ENCODE peak calls at places on chromosomes 16 and 17, in nine cellular contexts. One of them, this sample, is unnamed.

GRCh38 chr17:63842173-63842539 is 329 bp downstream of the SMARCD2 start:
- DNase-seq in activated effector memory CD4-positive, alpha-beta T cell treated with Interleukin-2 at 50 U/mL for 16 hours: no peak
- DNase-seq in AG08395: no peak
- DNase-seq in activated T-helper 9 cell treated with anti-CD3 and anti-CD28 coated beads, Interleukin-2, amount 50 U/mL, for 16 hours: no peak
- DNase-seq in NCI-H1048: no peak
- DNase-seq in mesenteric fat pad: no peak
- DNase-seq in fibroblast of the aortic adventitia: no peak
- DNase-seq in tibial nerve: no peak
- DNase-seq in NCI-H1436 treated with DMSO at 0.1 percent for 48 hours: no peak
- DNase-seq in this sample: peak

GRCh38 chr17:11580677-11581076 is 17.6 kb upstream of the DNAH9 start:
- DNase-seq in activated effector memory CD4-positive, alpha-beta T cell treated with Interleukin-2 at 50 U/mL for 16 hours: no peak
- DNase-seq in AG08395: no peak
- DNase-seq in activated T-helper 9 cell treated with anti-CD3 and anti-CD28 coated beads, Interleukin-2, amount 50 U/mL, for 16 hours: no peak
- DNase-seq in NCI-H1048: no peak
- DNase-seq in mesenteric fat pad: no peak
- DNase-seq in fibroblast of the aortic adventitia: no peak
- DNase-seq in tibial nerve: no peak
- DNase-seq in NCI-H1436 treated with DMSO at 0.1 percent for 48 hours: no peak
- DNase-seq in this sample: no peak

GRCh38 chr17:9729034-9729650 is 62.2 kb downstream of the DHRS7C start:
- DNase-seq in activated effector memory CD4-positive, alpha-beta T cell treated with Interleukin-2 at 50 U/mL for 16 hours: no peak
- DNase-seq in AG08395: peak
- DNase-seq in activated T-helper 9 cell treated with anti-CD3 and anti-CD28 coated beads, Interleukin-2, amount 50 U/mL, for 16 hours: no peak
- DNase-seq in NCI-H1048: peak
- DNase-seq in mesenteric fat pad: no peak
- DNase-seq in fibroblast of the aortic adventitia: peak
- DNase-seq in tibial nerve: peak
- DNase-seq in NCI-H1436 treated with DMSO at 0.1 percent for 48 hours: no peak
- DNase-seq in this sample: no peak

GRCh38 chr16:1821861-1822611 is 4.6 kb downstream of the HAGH start:
- DNase-seq in activated effector memory CD4-positive, alpha-beta T cell treated with Interleukin-2 at 50 U/mL for 16 hours: no peak
- DNase-seq in AG08395: no peak
- DNase-seq in activated T-helper 9 cell treated with anti-CD3 and anti-CD28 coated beads, Interleukin-2, amount 50 U/mL, for 16 hours: no peak
- DNase-seq in NCI-H1048: no peak
- DNase-seq in mesenteric fat pad: no peak
- DNase-seq in fibroblast of the aortic adventitia: no peak
- DNase-seq in tibial nerve: no peak
- DNase-seq in NCI-H1436 treated with DMSO at 0.1 percent for 48 hours: no peak
- DNase-seq in this sample: no peak

GRCh38 chr16:15674571-15674970 is 24.5 kb downstream of the NDE1 start:
- DNase-seq in activated effector memory CD4-positive, alpha-beta T cell treated with Interleukin-2 at 50 U/mL for 16 hours: no peak
- DNase-seq in AG08395: no peak
- DNase-seq in activated T-helper 9 cell treated with anti-CD3 and anti-CD28 coated beads, Interleukin-2, amount 50 U/mL, for 16 hours: no peak
- DNase-seq in NCI-H1048: no peak
- DNase-seq in mesenteric fat pad: no peak
- DNase-seq in fibroblast of the aortic adventitia: no peak
- DNase-seq in tibial nerve: no peak
- DNase-seq in NCI-H1436 treated with DMSO at 0.1 percent for 48 hours: no peak
- DNase-seq in this sample: no peak

GRCh38 chr17:77304746-77305473 is 164.1 kb downstream of the SEC14L1 start:
- DNase-seq in activated effector memory CD4-positive, alpha-beta T cell treated with Interleukin-2 at 50 U/mL for 16 hours: no peak
- DNase-seq in AG08395: no peak
- DNase-seq in activated T-helper 9 cell treated with anti-CD3 and anti-CD28 coated beads, Interleukin-2, amount 50 U/mL, for 16 hours: no peak
- DNase-seq in NCI-H1048: no peak
- DNase-seq in mesenteric fat pad: no peak
- DNase-seq in fibroblast of the aortic adventitia: no peak
- DNase-seq in tibial nerve: no peak
- DNase-seq in NCI-H1436 treated with DMSO at 0.1 percent for 48 hours: no peak
- DNase-seq in this sample: no peak

GRCh38 chr16:3458278-3458851 is 14.9 kb downstream of the NAA60 start:
- DNase-seq in activated effector memory CD4-positive, alpha-beta T cell treated with Interleukin-2 at 50 U/mL for 16 hours: no peak
- DNase-seq in AG08395: peak
- DNase-seq in activated T-helper 9 cell treated with anti-CD3 and anti-CD28 coated beads, Interleukin-2, amount 50 U/mL, for 16 hours: no peak
- DNase-seq in NCI-H1048: no peak
- DNase-seq in mesenteric fat pad: no peak
- DNase-seq in fibroblast of the aortic adventitia: peak
- DNase-seq in tibial nerve: no peak
- DNase-seq in NCI-H1436 treated with DMSO at 0.1 percent for 48 hours: no peak
- DNase-seq in this sample: no peak

GRCh38 chr17:44956076-44956475 is 8.5 kb upstream of the KIF18B start:
- DNase-seq in activated effector memory CD4-positive, alpha-beta T cell treated with Interleukin-2 at 50 U/mL for 16 hours: no peak
- DNase-seq in AG08395: no peak
- DNase-seq in activated T-helper 9 cell treated with anti-CD3 and anti-CD28 coated beads, Interleukin-2, amount 50 U/mL, for 16 hours: no peak
- DNase-seq in NCI-H1048: no peak
- DNase-seq in mesenteric fat pad: no peak
- DNase-seq in fibroblast of the aortic adventitia: no peak
- DNase-seq in tibial nerve: no peak
- DNase-seq in NCI-H1436 treated with DMSO at 0.1 percent for 48 hours: no peak
- DNase-seq in this sample: no peak

GRCh38 chr17:55289106-55289446 is 24.3 kb downstream of the HLF start:
- DNase-seq in activated effector memory CD4-positive, alpha-beta T cell treated with Interleukin-2 at 50 U/mL for 16 hours: no peak
- DNase-seq in AG08395: no peak
- DNase-seq in activated T-helper 9 cell treated with anti-CD3 and anti-CD28 coated beads, Interleukin-2, amount 50 U/mL, for 16 hours: no peak
- DNase-seq in NCI-H1048: no peak
- DNase-seq in mesenteric fat pad: no peak
- DNase-seq in fibroblast of the aortic adventitia: no peak
- DNase-seq in tibial nerve: no peak
- DNase-seq in NCI-H1436 treated with DMSO at 0.1 percent for 48 hours: no peak
- DNase-seq in this sample: no peak